ENCODE peak calls at places on chromosomes 6 and 20, in eight cellular contexts. One of them, this sample, is unnamed.

GRCh38 chr20:9458075-9458818 is 56.1 kb upstream of the LAMP5 start:
- DNase-seq in ovary: no peak
- DNase-seq in adrenal gland: no peak
- DNase-seq in gastrocnemius medialis: no peak
- DNase-seq in A549: peak
- DNase-seq in HepG2: peak
- DNase-seq in body of pancreas: peak
- DNase-seq in prostate gland: no peak
- DNase-seq in this sample: no peak

GRCh38 chr20:36173451-36173933 is 19.0 kb downstream of the EPB41L1 start:
- DNase-seq in ovary: no peak
- DNase-seq in adrenal gland: peak
- DNase-seq in gastrocnemius medialis: no peak
- DNase-seq in A549: no peak
- DNase-seq in HepG2: no peak
- DNase-seq in body of pancreas: no peak
- DNase-seq in prostate gland: no peak
- DNase-seq in this sample: no peak

GRCh38 chr20:36847009-36847709 is 28.8 kb upstream of the TLDC2 start:
- DNase-seq in ovary: peak
- DNase-seq in adrenal gland: peak
- DNase-seq in gastrocnemius medialis: peak
- DNase-seq in A549: no peak
- DNase-seq in HepG2: no peak
- DNase-seq in body of pancreas: no peak
- DNase-seq in prostate gland: peak
- DNase-seq in this sample: peak

GRCh38 chr20:8291873-8292272 is 159.8 kb downstream of the PLCB1 start:
- DNase-seq in ovary: no peak
- DNase-seq in adrenal gland: no peak
- DNase-seq in gastrocnemius medialis: no peak
- DNase-seq in A549: no peak
- DNase-seq in HepG2: no peak
- DNase-seq in body of pancreas: no peak
- DNase-seq in prostate gland: no peak
- DNase-seq in this sample: no peak

GRCh38 chr20:3456648-3457047 is 14.2 kb upstream of the ATRN start:
- DNase-seq in ovary: no peak
- DNase-seq in adrenal gland: no peak
- DNase-seq in gastrocnemius medialis: no peak
- DNase-seq in A549: no peak
- DNase-seq in HepG2: no peak
- DNase-seq in body of pancreas: no peak
- DNase-seq in prostate gland: no peak
- DNase-seq in this sample: no peak

GRCh38 chr6:133892444-133893323 is 3.8 kb downstream of the TCF21 start:
- DNase-seq in ovary: peak
- DNase-seq in adrenal gland: no peak
- DNase-seq in gastrocnemius medialis: no peak
- DNase-seq in A549: no peak
- DNase-seq in HepG2: no peak
- DNase-seq in body of pancreas: no peak
- DNase-seq in prostate gland: no peak
- DNase-seq in this sample: no peak

GRCh38 chr6:166444446-166444845 is 61.7 kb upstream of the MPC1 start:
- DNase-seq in ovary: no peak
- DNase-seq in adrenal gland: no peak
- DNase-seq in gastrocnemius medialis: no peak
- DNase-seq in A549: no peak
- DNase-seq in HepG2: no peak
- DNase-seq in body of pancreas: no peak
- DNase-seq in prostate gland: no peak
- DNase-seq in this sample: no peak

GRCh38 chr6:23654745-23655144 is 471.3 kb upstream of the NRSN1 start:
- DNase-seq in ovary: no peak
- DNase-seq in adrenal gland: no peak
- DNase-seq in gastrocnemius medialis: no peak
- DNase-seq in A549: peak
- DNase-seq in HepG2: peak
- DNase-seq in body of pancreas: no peak
- DNase-seq in prostate gland: no peak
- DNase-seq in this sample: no peak

GRCh38 chr6:145044606-145045275 is 690.6 kb downstream of the EPM2A start:
- DNase-seq in ovary: no peak
- DNase-seq in adrenal gland: no peak
- DNase-seq in gastrocnemius medialis: no peak
- DNase-seq in A549: no peak
- DNase-seq in HepG2: no peak
- DNase-seq in body of pancreas: no peak
- DNase-seq in prostate gland: no peak
- DNase-seq in this sample: no peak

GRCh38 chr6:100171533-100172321 is 177.7 kb upstream of the MCHR2 start:
- DNase-seq in ovary: no peak
- DNase-seq in adrenal gland: no peak
- DNase-seq in gastrocnemius medialis: no peak
- DNase-seq in A549: no peak
- DNase-seq in HepG2: no peak
- DNase-seq in body of pancreas: no peak
- DNase-seq in prostate gland: no peak
- DNase-seq in this sample: no peak

GRCh38 chr6:49110876-49111275 is 352.2 kb downstream of the MMUT start:
- DNase-seq in ovary: no peak
- DNase-seq in adrenal gland: no peak
- DNase-seq in gastrocnemius medialis: no peak
- DNase-seq in A549: no peak
- DNase-seq in HepG2: no peak
- DNase-seq in body of pancreas: no peak
- DNase-seq in prostate gland: no peak
- DNase-seq in this sample: no peak

GRCh38 chr20:49883246-49883802 is 32.0 kb downstream of the SPATA2 start:
- DNase-seq in ovary: no peak
- DNase-seq in adrenal gland: no peak
- DNase-seq in gastrocnemius medialis: no peak
- DNase-seq in A549: no peak
- DNase-seq in HepG2: no peak
- DNase-seq in body of pancreas: no peak
- DNase-seq in prostate gland: no peak
- DNase-seq in this sample: no peak

GRCh38 chr20:57243480-57244220 is 22.8 kb downstream of the BMP7 start:
- DNase-seq in ovary: no peak
- DNase-seq in adrenal gland: no peak
- DNase-seq in gastrocnemius medialis: no peak
- DNase-seq in A549: no peak
- DNase-seq in HepG2: no peak
- DNase-seq in body of pancreas: no peak
- DNase-seq in prostate gland: no peak
- DNase-seq in this sample: no peak

GRCh38 chr6:155126727-155127439 is 131.8 kb downstream of the TIAM2 start:
- DNase-seq in ovary: no peak
- DNase-seq in adrenal gland: peak
- DNase-seq in gastrocnemius medialis: no peak
- DNase-seq in A549: peak
- DNase-seq in HepG2: peak
- DNase-seq in body of pancreas: no peak
- DNase-seq in prostate gland: no peak
- DNase-seq in this sample: no peak

GRCh38 chr6:5667737-5668136 is 339.0 kb downstream of the NRN1 start:
- DNase-seq in ovary: no peak
- DNase-seq in adrenal gland: no peak
- DNase-seq in gastrocnemius medialis: no peak
- DNase-seq in A549: no peak
- DNase-seq in HepG2: no peak
- DNase-seq in body of pancreas: no peak
- DNase-seq in prostate gland: no peak
- DNase-seq in this sample: no peak

GRCh38 chr6:24522090-24522820 is 27.5 kb downstream of the ALDH5A1 start:
- DNase-seq in ovary: no peak
- DNase-seq in adrenal gland: no peak
- DNase-seq in gastrocnemius medialis: no peak
- DNase-seq in A549: no peak
- DNase-seq in HepG2: no peak
- DNase-seq in body of pancreas: no peak
- DNase-seq in prostate gland: no peak
- DNase-seq in this sample: no peak

GRCh38 chr20:14193885-14194284 is 143.5 kb downstream of the FLRT3 start:
- DNase-seq in ovary: no peak
- DNase-seq in adrenal gland: no peak
- DNase-seq in gastrocnemius medialis: no peak
- DNase-seq in A549: peak
- DNase-seq in HepG2: no peak
- DNase-seq in body of pancreas: no peak
- DNase-seq in prostate gland: no peak
- DNase-seq in this sample: no peak

DNA sequence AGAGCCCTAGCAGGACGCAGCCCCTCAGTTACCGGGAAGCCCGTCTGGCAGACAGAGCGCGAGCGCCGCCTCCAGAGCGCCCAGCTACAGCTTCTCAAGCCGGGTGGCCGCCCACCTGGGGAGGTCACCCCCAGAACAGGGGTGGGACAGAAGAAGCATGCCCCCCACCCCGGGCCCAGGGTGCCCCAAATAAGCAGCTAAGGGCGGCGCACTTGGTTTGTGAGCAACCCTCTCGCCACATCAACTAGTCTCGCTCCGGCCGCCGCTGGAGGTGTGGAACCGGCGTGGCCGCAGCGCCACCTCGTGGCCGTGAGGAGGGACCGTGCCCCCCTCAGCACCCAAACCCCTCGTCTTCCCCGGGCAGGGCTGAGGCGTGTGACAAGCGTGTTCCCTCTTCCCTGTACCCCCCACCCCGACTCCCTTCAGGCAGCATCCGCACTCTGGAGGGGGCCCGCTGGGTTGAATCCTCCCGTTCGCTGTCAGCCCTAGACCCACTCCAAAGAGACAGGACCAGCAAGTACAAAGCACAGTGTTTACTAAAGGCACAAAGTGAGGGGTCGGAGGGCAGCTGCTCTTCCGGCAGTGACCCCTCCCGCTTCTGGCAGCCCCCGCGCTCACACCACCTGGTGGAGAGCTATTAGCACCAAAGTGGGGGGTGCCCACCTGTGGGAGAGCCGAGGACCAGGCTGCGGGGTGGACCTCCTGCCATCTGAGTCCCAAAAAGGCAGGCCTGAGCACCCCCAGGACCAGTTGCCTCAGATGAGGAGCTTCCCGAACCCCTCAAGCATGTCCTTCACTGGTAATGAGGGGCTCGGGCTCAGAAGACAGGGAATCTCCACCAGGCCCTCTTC is 45.4 kb downstream of the MDFI start:
- DNase-seq in ovary: peak
- DNase-seq in adrenal gland: peak
- DNase-seq in gastrocnemius medialis: peak
- DNase-seq in A549: peak
- DNase-seq in HepG2: peak
- DNase-seq in body of pancreas: peak
- DNase-seq in prostate gland: peak
- DNase-seq in this sample: peak
- TF ChIP-seq POLR2A in ovary: no peak
- TF ChIP-seq POLR2A in adrenal gland: peak
- TF ChIP-seq POLR2A in gastrocnemius medialis: no peak
- TF ChIP-seq POLR2A in A549: no peak
- TF ChIP-seq POLR2A in HepG2: no peak
- TF ChIP-seq POLR2A in body of pancreas: no peak
- TF ChIP-seq POLR2A in prostate gland: no peak
- TF ChIP-seq POLR2A in this sample: no peak

GRCh38 chr6:50952092-50952932 is 133.6 kb downstream of the TFAP2B start:
- DNase-seq in ovary: no peak
- DNase-seq in adrenal gland: no peak
- DNase-seq in gastrocnemius medialis: no peak
- DNase-seq in A549: no peak
- DNase-seq in HepG2: no peak
- DNase-seq in body of pancreas: no peak
- DNase-seq in prostate gland: no peak
- DNase-seq in this sample: no peak
- H3K4me3 ChIP-seq in ovary: no peak
- H3K4me3 ChIP-seq in adrenal gland: no peak
- H3K4me3 ChIP-seq in gastrocnemius medialis: no peak
- H3K4me3 ChIP-seq in A549: no peak
- H3K4me3 ChIP-seq in HepG2: no peak
- H3K4me3 ChIP-seq in body of pancreas: no peak
- H3K4me3 ChIP-seq in prostate gland: no peak
- H3K4me3 ChIP-seq in this sample: no peak

GRCh38 chr20:44496976-44497375 is 21.3 kb downstream of the TTPAL start:
- DNase-seq in ovary: no peak
- DNase-seq in adrenal gland: no peak
- DNase-seq in gastrocnemius medialis: no peak
- DNase-seq in A549: peak
- DNase-seq in HepG2: no peak
- DNase-seq in body of pancreas: no peak
- DNase-seq in prostate gland: no peak
- DNase-seq in this sample: no peak
- H3K27ac ChIP-seq in ovary: no peak
- H3K27ac ChIP-seq in adrenal gland: peak
- H3K27ac ChIP-seq in gastrocnemius medialis: peak
- H3K27ac ChIP-seq in A549: peak
- H3K27ac ChIP-seq in HepG2: no peak
- H3K27ac ChIP-seq in body of pancreas: no peak
- H3K27ac ChIP-seq in prostate gland: no peak
- H3K27ac ChIP-seq in this sample: no peak

GRCh38 chr6:53984163-53984562 is 127.1 kb upstream of the MLIP start:
- DNase-seq in ovary: no peak
- DNase-seq in adrenal gland: no peak
- DNase-seq in gastrocnemius medialis: no peak
- DNase-seq in A549: peak
- DNase-seq in HepG2: peak
- DNase-seq in body of pancreas: no peak
- DNase-seq in prostate gland: no peak
- DNase-seq in this sample: no peak
- TF ChIP-seq POLR2A in ovary: no peak
- TF ChIP-seq POLR2A in adrenal gland: no peak
- TF ChIP-seq POLR2A in gastrocnemius medialis: no peak
- TF ChIP-seq POLR2A in A549: no peak
- TF ChIP-seq POLR2A in HepG2: no peak
- TF ChIP-seq POLR2A in body of pancreas: no peak
- TF ChIP-seq POLR2A in prostate gland: no peak
- TF ChIP-seq POLR2A in this sample: no peak

DNA sequence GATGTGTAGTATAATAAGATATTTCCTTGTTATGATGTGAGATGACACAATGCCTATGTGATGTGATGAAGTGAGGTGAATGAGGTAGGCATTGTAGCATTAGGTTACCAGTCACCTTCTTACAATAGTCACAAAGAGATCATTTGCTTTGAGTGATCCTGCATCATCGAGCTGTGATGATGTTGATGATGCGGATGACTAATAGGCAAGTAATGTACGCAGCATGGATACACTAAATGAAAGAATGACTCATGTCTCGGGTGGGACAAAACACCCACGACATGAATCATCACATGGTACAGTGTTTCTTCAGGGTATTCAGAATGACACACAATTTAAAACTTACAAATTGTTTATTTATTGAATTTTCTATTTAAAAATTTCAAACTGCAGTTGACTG is 806.3 kb upstream of the GJE1 start:
- DNase-seq in ovary: no peak
- DNase-seq in adrenal gland: no peak
- DNase-seq in gastrocnemius medialis: peak
- DNase-seq in A549: peak
- DNase-seq in HepG2: peak
- DNase-seq in body of pancreas: no peak
- DNase-seq in prostate gland: no peak
- DNase-seq in this sample: no peak
- H3K4me3 ChIP-seq in ovary: no peak
- H3K4me3 ChIP-seq in adrenal gland: no peak
- H3K4me3 ChIP-seq in gastrocnemius medialis: peak
- H3K4me3 ChIP-seq in A549: peak
- H3K4me3 ChIP-seq in HepG2: no peak
- H3K4me3 ChIP-seq in body of pancreas: no peak
- H3K4me3 ChIP-seq in prostate gland: no peak
- H3K4me3 ChIP-seq in this sample: no peak